ENCODE peak calls at places on chromosomes 5 and 9, in five cellular contexts. O is T-helper 2 cell; X is CD4-positive, alpha-beta T cell; N is amniotic stem cell; E is globus pallidus. P is an unnamed sample.

GRCh38 chr9:23015557-23015956 is 568.9 kb downstream of the DMRTA1 start:
- DNase-seq in O (no peak), X (no peak), N (no peak), E (no peak), P (no peak)

GRCh38 chr9:107213561-107214028 is 69.5 kb upstream of the RAD23B start:
- DNase-seq in O (peak), X (no peak), N (peak), E (no peak), P (no peak)

GRCh38 chr5:123844873-123845272 is 332.9 kb downstream of the CSNK1G3 start:
- DNase-seq in O (no peak), X (no peak), N (no peak), E (no peak), P (no peak)

GRCh38 chr9:138118601-138119071 is 241.1 kb downstream of the CACNA1B start:
- DNase-seq in O (no peak), X (no peak), N (no peak), E (no peak), P (no peak)

GRCh38 chr9:134054891-134055811 is 12.7 kb downstream of the BRD3 start:
- DNase-seq in O (no peak), X (no peak), N (no peak), E (no peak), P (no peak)

GRCh38 chr5:114358329-114358728 is 3.5 kb upstream of the KCNN2 start:
- DNase-seq in O (no peak), X (no peak), N (no peak), E (no peak), P (no peak)

GRCh38 chr5:150540615-150541396 is 32.9 kb downstream of the NDST1 start:
- DNase-seq in O (no peak), X (no peak), N (peak), E (peak), P (no peak)

GRCh38 chr5:97534166-97534565 is 351.1 kb upstream of the RIOK2 start:
- DNase-seq in O (peak), X (no peak), N (peak), E (peak), P (peak)

GRCh38 chr5:109739741-109740140 is 50.0 kb downstream of the MAN2A1 start:
- DNase-seq in O (no peak), X (no peak), N (no peak), E (no peak), P (peak)

GRCh38 chr9:6006968-6007769 is 8.3 kb downstream of the RANBP6 start:
- DNase-seq in O (peak), X (peak), N (peak), E (peak), P (peak)

GRCh38 chr5:140321796-140322195 is 18.9 kb upstream of the PFDN1 start:
- DNase-seq in O (no peak), X (no peak), N (no peak), E (peak), P (no peak)

GRCh38 chr5:152256580-152256979 is 148.5 kb downstream of the NMUR2 start:
- DNase-seq in O (no peak), X (no peak), N (no peak), E (no peak), P (no peak)

GRCh38 chr5:66442951-66443445 is 153.2 kb upstream of the MAST4 start:
- DNase-seq in O (no peak), X (no peak), N (no peak), E (no peak), P (no peak)

GRCh38 chr9:97525451-97525850 is 24.0 kb downstream of the TMOD1 start:
- DNase-seq in O (no peak), X (no peak), N (no peak), E (no peak), P (no peak)

GRCh38 chr5:76851713-76852369 is 2.0 kb downstream of the S100Z start:
- DNase-seq in O (no peak), X (no peak), N (no peak), E (peak), P (no peak)

GRCh38 chr9:96460877-96461276 is 10.9 kb downstream of the HABP4 start:
- DNase-seq in O (no peak), X (no peak), N (no peak), E (no peak), P (no peak)

GRCh38 chr5:72433520-72433919 is 73.7 kb downstream of the ZNF366 start:
- DNase-seq in O (no peak), X (no peak), N (no peak), E (peak), P (no peak)

GRCh38 chr9:112193562-112194288 is 18.6 kb upstream of the SUSD1 start:
- DNase-seq in O (no peak), X (no peak), N (no peak), E (no peak), P (peak)

GRCh38 chr5:98218838-98219237 is 554.6 kb upstream of the RGMB start:
- DNase-seq in O (no peak), X (no peak), N (no peak), E (no peak), P (no peak)

GRCh38 chr9:138099803-138100598 is 222.4 kb downstream of the CACNA1B start:
- DNase-seq in O (no peak), X (peak), N (no peak), E (no peak), P (no peak)

GRCh38 chr5:4614088-4614487 is 526.0 kb upstream of the ADAMTS16 start:
- DNase-seq in O (no peak), X (no peak), N (no peak), E (no peak), P (no peak)

GRCh38 chr9:110214090-110214489 is 6.1 kb upstream of the C9orf152 start:
- DNase-seq in O (no peak), X (no peak), N (no peak), E (no peak), P (no peak)

GRCh38 chr5:87127956-87128687 is 139.6 kb upstream of the RASA1 start:
- DNase-seq in O (no peak), X (no peak), N (no peak), E (no peak), P (no peak)

GRCh38 chr9:118362123-118362522 is 657.9 kb downstream of the TLR4 start:
- DNase-seq in O (no peak), X (no peak), N (no peak), E (no peak), P (no peak)

GRCh38 chr9:114629563-114630090 is 18.5 kb downstream of the TMEM268 start:
- DNase-seq in O (no peak), X (no peak), N (no peak), E (no peak), P (no peak)

GRCh38 chr5:148866024-148866423 is 39.6 kb downstream of the ADRB2 start:
- DNase-seq in O (no peak), X (no peak), N (no peak), E (no peak), P (no peak)

GRCh38 chr9:111150241-111150640 is 112.0 kb upstream of the LPAR1 start:
- DNase-seq in O (no peak), X (no peak), N (no peak), E (no peak), P (no peak)

GRCh38 chr5:180670586-180671359 is 21.4 kb upstream of the FLT4 start:
- DNase-seq in O (peak), X (peak), N (no peak), E (peak), P (peak)

GRCh38 chr9:77402286-77402685 is 225.0 kb downstream of the VPS13A start:
- DNase-seq in O (no peak), X (no peak), N (no peak), E (no peak), P (no peak)

GRCh38 chr9:84277646-84278045 is 62.9 kb downstream of the SLC28A3 start:
- DNase-seq in O (no peak), X (no peak), N (no peak), E (no peak), P (no peak)

P was measured in NT2/D1.